ENCODE peak calls at places on chromosome 21, in eight cellular contexts. Z is cardiac muscle cell, M is Calu3, V is HFFc6, N is astrocyte of the spinal cord, Q is fibroblast of pulmonary artery, B is GM12865, K is right lobe of liver. Y is an unnamed sample.

GRCh38 chr21:33937931-33938339 is 22.3 kb upstream of the ATP5PO start:
- DNase-seq in Z (peak), M (no peak), V (no peak), N (no peak), Q (no peak), B (peak), K (no peak), Y (no peak)

GRCh38 chr21:16002872-16003466 is 273.2 kb downstream of the USP25 start:
- DNase-seq in Z (peak), M (no peak), V (peak), N (peak), Q (peak), B (no peak), K (no peak), Y (peak)

GRCh38 chr21:42534361-42534900 is 20.8 kb downstream of the SLC37A1 start:
- DNase-seq in Z (no peak), M (no peak), V (no peak), N (no peak), Q (no peak), B (peak), K (no peak), Y (no peak)

GRCh38 chr21:14836950-14837349 is 227.8 kb downstream of the NRIP1 start:
- DNase-seq in Z (peak), M (no peak), V (peak), N (peak), Q (no peak), B (no peak), K (no peak), Y (no peak)

GRCh38 chr21:31088196-31088751 is 50.0 kb upstream of the KRTAP19-8 start:
- DNase-seq in Z (no peak), M (peak), V (no peak), N (no peak), Q (no peak), B (no peak), K (no peak), Y (no peak)

GRCh38 chr21:23853796-23854379 is 1753.4 kb downstream of the MRPL39 start:
- DNase-seq in Z (peak), M (peak), V (no peak), N (peak), Q (peak), B (peak), K (no peak), Y (peak)

GRCh38 chr21:42550817-42551216 is 37.2 kb downstream of the SLC37A1 start:
- DNase-seq in Z (no peak), M (no peak), V (no peak), N (no peak), Q (no peak), B (no peak), K (no peak), Y (no peak)

GRCh38 chr21:28445081-28445830 is 547.4 kb downstream of the LTN1 start:
- DNase-seq in Z (peak), M (no peak), V (peak), N (peak), Q (peak), B (no peak), K (no peak), Y (peak)

GRCh38 chr21:42688226-42688840 is 34.9 kb downstream of the PDE9A start:
- DNase-seq in Z (no peak), M (no peak), V (no peak), N (no peak), Q (no peak), B (no peak), K (no peak), Y (no peak)

GRCh38 chr21:43827015-43827611 is 37.7 kb downstream of the RRP1 start:
- DNase-seq in Z (peak), M (no peak), V (peak), N (peak), Q (peak), B (no peak), K (no peak), Y (peak)

GRCh38 chr21:31354604-31355443 is 10.8 kb upstream of the TIAM1 start:
- DNase-seq in Z (peak), M (peak), V (no peak), N (peak), Q (peak), B (peak), K (peak), Y (peak)

GRCh38 chr21:34649400-34649799 is 19.4 kb upstream of the CLIC6 start:
- DNase-seq in Z (no peak), M (no peak), V (no peak), N (no peak), Q (no peak), B (no peak), K (no peak), Y (no peak)

GRCh38 chr21:34877485-34878128 is 171.5 kb downstream of the RUNX1 start:
- DNase-seq in Z (no peak), M (peak), V (no peak), N (no peak), Q (no peak), B (no peak), K (peak), Y (no peak)

GRCh38 chr21:45148316-45149000 is 74.1 kb downstream of the ADARB1 start:
- DNase-seq in Z (no peak), M (no peak), V (no peak), N (no peak), Q (no peak), B (no peak), K (no peak), Y (no peak)

GRCh38 chr21:34021726-34022125 is 51.7 kb upstream of the MRPS6 start:
- DNase-seq in Z (no peak), M (no peak), V (no peak), N (no peak), Q (no peak), B (no peak), K (no peak), Y (no peak)

GRCh38 chr21:35051287-35051818 is 2.3 kb upstream of the RUNX1 start:
- DNase-seq in Z (peak), M (peak), V (no peak), N (peak), Q (peak), B (peak), K (peak), Y (peak)

GRCh38 chr21:33642896-33643657 is 776 bp downstream of the ITSN1 start:
- DNase-seq in Z (peak), M (peak), V (peak), N (no peak), Q (no peak), B (peak), K (peak), Y (peak)

GRCh38 chr21:21084179-21084578 is 86.0 kb downstream of the NCAM2 start:
- DNase-seq in Z (peak), M (no peak), V (no peak), N (peak), Q (peak), B (no peak), K (no peak), Y (no peak)

GRCh38 chr21:20811702-20812101 is 186.5 kb upstream of the NCAM2 start:
- DNase-seq in Z (no peak), M (no peak), V (no peak), N (no peak), Q (no peak), B (no peak), K (no peak), Y (no peak)

GRCh38 chr21:45010096-45010495 is 64.3 kb upstream of the ADARB1 start:
- DNase-seq in Z (no peak), M (no peak), V (no peak), N (no peak), Q (peak), B (no peak), K (no peak), Y (peak)

GRCh38 chr21:26843912-26844257 is 1.3 kb downstream of the ADAMTS1 start:
- DNase-seq in Z (peak), M (no peak), V (peak), N (peak), Q (peak), B (no peak), K (no peak), Y (peak)

GRCh38 chr21:25396135-25396711 is 211.1 kb downstream of the MRPL39 start:
- DNase-seq in Z (no peak), M (no peak), V (no peak), N (no peak), Q (no peak), B (peak), K (no peak), Y (no peak)

GRCh38 chr21:43753439-43753799 is 22.7 kb downstream of the CSTB start:
- DNase-seq in Z (no peak), M (no peak), V (no peak), N (no peak), Q (no peak), B (no peak), K (no peak), Y (no peak)

GRCh38 chr21:44258056-44258725 is 3.5 kb downstream of the DNMT3L start:
- DNase-seq in Z (no peak), M (no peak), V (no peak), N (no peak), Q (no peak), B (no peak), K (no peak), Y (no peak)

GRCh38 chr21:23578027-23578426 is 2029.3 kb downstream of the MRPL39 start:
- DNase-seq in Z (no peak), M (no peak), V (no peak), N (no peak), Q (no peak), B (no peak), K (no peak), Y (peak)

GRCh38 chr21:27145134-27145798 is 178.4 kb upstream of the ADAMTS5 start:
- DNase-seq in Z (no peak), M (no peak), V (no peak), N (no peak), Q (no peak), B (no peak), K (no peak), Y (no peak)

GRCh38 chr21:26007911-26008579 is 162.5 kb downstream of the APP start:
- DNase-seq in Z (peak), M (no peak), V (no peak), N (no peak), Q (no peak), B (no peak), K (no peak), Y (no peak)

GRCh38 chr21:34992736-34993135 is 56.4 kb downstream of the RUNX1 start:
- DNase-seq in Z (peak), M (no peak), V (peak), N (peak), Q (peak), B (no peak), K (no peak), Y (peak)

GRCh38 chr21:44892536-44893277 is 19.2 kb upstream of the PTTG1IP start:
- DNase-seq in Z (peak), M (peak), V (no peak), N (no peak), Q (peak), B (peak), K (peak), Y (peak)

GRCh38 chr21:44972821-44973220 is 33.0 kb downstream of the SLX9 start:
- DNase-seq in Z (no peak), M (no peak), V (no peak), N (no peak), Q (no peak), B (no peak), K (no peak), Y (no peak)

GRCh38 chr21:25342811-25343210 is 264.5 kb downstream of the MRPL39 start:
- DNase-seq in Z (peak), M (no peak), V (peak), N (no peak), Q (peak), B (no peak), K (no peak), Y (no peak)

GRCh38 chr21:23725576-23725975 is 1881.7 kb downstream of the MRPL39 start:
- DNase-seq in Z (no peak), M (no peak), V (no peak), N (no peak), Q (no peak), B (peak), K (no peak), Y (no peak)

GRCh38 chr21:38863843-38864363 is 58.2 kb downstream of the ETS2 start:
- DNase-seq in Z (no peak), M (no peak), V (no peak), N (no peak), Q (no peak), B (no peak), K (no peak), Y (no peak)

GRCh38 chr21:21163904-21164303 is 165.7 kb downstream of the NCAM2 start:
- DNase-seq in Z (peak), M (peak), V (peak), N (peak), Q (peak), B (peak), K (no peak), Y (peak)

GRCh38 chr21:39911792-39912191 is 44.6 kb downstream of the PCP4 start:
- DNase-seq in Z (no peak), M (no peak), V (no peak), N (no peak), Q (no peak), B (no peak), K (no peak), Y (no peak)

GRCh38 chr21:39913651-39914145 is 46.5 kb downstream of the PCP4 start:
- DNase-seq in Z (no peak), M (no peak), V (no peak), N (no peak), Q (no peak), B (no peak), K (no peak), Y (no peak)

GRCh38 chr21:39915881-39916280 is 48.6 kb downstream of the PCP4 start:
- DNase-seq in Z (no peak), M (no peak), V (no peak), N (peak), Q (no peak), B (no peak), K (no peak), Y (no peak)

GRCh38 chr21:39908265-39908923 is 41.2 kb downstream of the PCP4 start:
- DNase-seq in Z (no peak), M (no peak), V (no peak), N (no peak), Q (no peak), B (no peak), K (no peak), Y (no peak)

GRCh38 chr21:39911286-39911685 is 44.0 kb downstream of the PCP4 start:
- DNase-seq in Z (no peak), M (peak), V (no peak), N (no peak), Q (no peak), B (no peak), K (no peak), Y (no peak)
- TF ChIP-seq CTCF in Z (no peak), M (no peak), V (peak), N (no peak), Q (no peak), B (no peak), K (no peak), Y (no peak)

GRCh38 chr21:36122977-36123376 is 11.9 kb upstream of the CBR3 start:
- DNase-seq in Z (peak), M (no peak), V (no peak), N (no peak), Q (no peak), B (peak), K (no peak), Y (no peak)
- TF ChIP-seq CTCF in Z (peak), M (no peak), V (peak), N (peak), Q (peak), B (peak), K (no peak), Y (peak)

GRCh38 chr21:46286668-46286982 is 483 bp downstream of the YBEY start:
- DNase-seq in Z (no peak), M (no peak), V (no peak), N (no peak), Q (no peak), B (no peak), K (no peak), Y (no peak)

GRCh38 chr21:46284722-46285121 is 689 bp downstream of the MCM3AP start:
- DNase-seq in Z (no peak), M (no peak), V (no peak), N (no peak), Q (no peak), B (no peak), K (no peak), Y (no peak)

GRCh38 chr21:46287541-46287940 is 1.4 kb downstream of the YBEY start:
- DNase-seq in Z (no peak), M (no peak), V (no peak), N (no peak), Q (no peak), B (no peak), K (no peak), Y (no peak)

GRCh38 chr21:46285206-46285661 is at the start of gene MCM3AP:
- DNase-seq in Z (no peak), M (no peak), V (no peak), N (no peak), Q (no peak), B (no peak), K (no peak), Y (no peak)

DNA sequence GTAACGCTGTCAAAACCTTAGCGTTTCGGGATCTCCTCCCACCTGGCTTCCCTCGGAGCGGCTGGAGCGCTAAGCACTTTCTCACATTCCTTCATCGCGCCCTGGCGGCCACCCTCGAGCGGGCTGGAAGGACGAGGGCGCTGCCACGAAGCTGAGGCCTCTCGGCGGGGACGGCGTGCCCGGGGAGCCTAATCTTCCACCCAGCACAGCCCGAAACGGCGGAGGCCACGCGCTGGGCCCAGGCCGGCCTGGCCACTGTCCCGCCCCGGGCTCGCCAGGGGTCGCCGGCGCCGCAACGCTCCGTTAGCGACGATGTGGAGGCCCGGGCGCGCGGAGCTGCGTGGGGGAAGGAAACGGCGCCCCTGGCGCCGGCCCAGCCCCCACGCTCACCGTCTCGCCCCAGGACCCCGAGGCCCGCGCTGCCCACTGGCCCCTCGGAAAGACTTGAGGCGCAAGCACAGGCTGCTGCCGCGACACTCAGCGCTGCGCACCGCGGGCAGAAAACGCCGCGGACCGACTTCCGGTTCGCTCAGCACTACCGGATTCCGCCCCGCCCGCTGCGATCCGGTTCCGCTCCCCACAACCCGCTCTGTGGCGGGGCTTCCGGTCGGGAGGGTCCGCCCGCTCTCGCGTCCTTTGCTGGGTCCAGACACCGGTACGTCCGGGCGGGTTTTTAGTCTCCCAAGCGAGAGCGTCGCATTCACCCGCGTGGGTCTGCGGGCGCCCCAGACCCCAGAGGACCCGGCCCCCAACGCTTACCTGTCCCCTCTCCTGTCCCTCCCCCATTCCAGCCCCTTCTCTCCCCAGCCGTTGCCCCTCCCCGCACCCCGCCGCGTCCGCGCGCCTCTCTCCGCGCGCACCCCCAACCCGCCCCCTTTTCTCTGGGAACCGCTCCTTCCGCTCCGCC is at the start of gene YBEY:
- DNase-seq in Z (peak), M (peak), V (peak), N (peak), Q (peak), B (peak), K (peak), Y (peak)
- TF ChIP-seq CTCF in Z (peak), M (no peak), V (peak), N (peak), Q (peak), B (peak), K (peak), Y (peak)

GRCh38 chr21:17925900-17926299 is 106.7 kb upstream of the C21orf91 start:
- DNase-seq in Z (peak), M (peak), V (peak), N (peak), Q (peak), B (peak), K (no peak), Y (peak)
- TF ChIP-seq CTCF in Z (peak), M (peak), V (peak), N (peak), Q (peak), B (peak), K (peak), Y (peak)